ENCODE peak calls at places on chromosomes 6 and 20, in five cellular contexts. M is colonic mucosa, V is SK-N-SH, E is tibial artery, C is left ventricle myocardium inferior. B is an unnamed sample. For H3K9me3, the result is how much of the 10 kb centered on the place peaks cover.

GRCh38 chr20:50587291-50587961 is 77.2 kb downstream of the PTPN1 start:
- DNase-seq in M (no peak), V (no peak), E (no peak), C (no peak), B (no peak)

GRCh38 chr6:147157930-147158329 is 46.3 kb upstream of the STXBP5 start:
- DNase-seq in M (no peak), V (no peak), E (no peak), C (no peak), B (no peak)

GRCh38 chr6:95364016-95364604 is 213.2 kb upstream of the MANEA start:
- DNase-seq in M (no peak), V (peak), E (no peak), C (no peak), B (no peak)

GRCh38 chr6:110140650-110141049 is 38.8 kb downstream of the WASF1 start:
- DNase-seq in M (no peak), V (no peak), E (no peak), C (no peak), B (no peak)

GRCh38 chr6:152305672-152306071 is 331.5 kb downstream of the SYNE1 start:
- DNase-seq in M (no peak), V (no peak), E (no peak), C (no peak), B (no peak)

GRCh38 chr6:95325858-95326257 is 251.5 kb upstream of the MANEA start:
- DNase-seq in M (no peak), V (no peak), E (no peak), C (no peak), B (no peak)

GRCh38 chr6:141552463-141552862 is 580.3 kb upstream of the GJE1 start:
- DNase-seq in M (no peak), V (no peak), E (no peak), C (no peak), B (no peak)

GRCh38 chr6:50913105-50913770 is 94.6 kb downstream of the TFAP2B start:
- DNase-seq in M (no peak), V (no peak), E (no peak), C (no peak), B (no peak)

GRCh38 chr20:35523298-35523888 is 6.1 kb downstream of the C20orf173 start:
- DNase-seq in M (no peak), V (peak), E (no peak), C (no peak), B (no peak)

GRCh38 chr6:19841181-19841580 is 4.0 kb downstream of the ID4 start:
- DNase-seq in M (no peak), V (no peak), E (no peak), C (no peak), B (no peak)

GRCh38 chr6:162184465-162184864 is 543.1 kb downstream of the PRKN start:
- DNase-seq in M (no peak), V (no peak), E (no peak), C (no peak), B (no peak)

GRCh38 chr6:8194499-8194898 is 92.2 kb upstream of the EEF1E1 start:
- DNase-seq in M (no peak), V (no peak), E (no peak), C (no peak), B (no peak)

GRCh38 chr20:21101453-21102251 is 4.5 kb downstream of the LINC00237 start:
- DNase-seq in M (peak), V (peak), E (no peak), C (no peak), B (no peak)

GRCh38 chr6:54291146-54291545 is 17.1 kb upstream of the TINAG start:
- DNase-seq in M (no peak), V (no peak), E (no peak), C (no peak), B (no peak)

GRCh38 chr6:23213193-23213592 is 643.8 kb downstream of the HDGFL1 start:
- DNase-seq in M (no peak), V (no peak), E (no peak), C (no peak), B (no peak)

GRCh38 chr6:2578729-2579128 is 172.0 kb downstream of the MYLK4 start:
- DNase-seq in M (no peak), V (no peak), E (no peak), C (no peak), B (no peak)

GRCh38 chr6:153090241-153090930 is 40.7 kb downstream of the RGS17 start:
- DNase-seq in M (no peak), V (no peak), E (no peak), C (no peak), B (no peak)

GRCh38 chr20:50388733-50389436 is 121.3 kb upstream of the PTPN1 start:
- DNase-seq in M (no peak), V (no peak), E (no peak), C (no peak), B (no peak)

GRCh38 chr20:62928246-62928939 is 2.1 kb upstream of the DIDO1 start:
- DNase-seq in M (no peak), V (no peak), E (peak), C (no peak), B (no peak)

GRCh38 chr20:40805592-40805991 is 116.6 kb upstream of the MAFB start:
- DNase-seq in M (no peak), V (no peak), E (no peak), C (no peak), B (no peak)

GRCh38 chr20:44404204-44405181 is 49.0 kb downstream of the HNF4A start:
- DNase-seq in M (peak), V (no peak), E (no peak), C (no peak), B (no peak)
- H3K4me3 ChIP-seq in M (peak), V (no peak), E (no peak), C (no peak), B (no peak)

GRCh38 chr20:33724439-33725094 is 4.5 kb upstream of the PXMP4 start:
- DNase-seq in M (no peak), V (no peak), E (no peak), C (no peak), B (no peak)
- H3K27ac ChIP-seq in M (no peak), V (no peak), E (no peak), C (no peak), B (no peak)

GRCh38 chr6:5759571-5759970 is 247.2 kb downstream of the NRN1 start:
- DNase-seq in M (no peak), V (no peak), E (no peak), C (no peak), B (no peak)

GRCh38 chr6:5753187-5753586 is 253.5 kb downstream of the NRN1 start:
- DNase-seq in M (no peak), V (no peak), E (no peak), C (no peak), B (no peak)

GRCh38 chr6:5752282-5752681 is 254.4 kb downstream of the NRN1 start:
- DNase-seq in M (no peak), V (no peak), E (no peak), C (no peak), B (no peak)

GRCh38 chr6:5751525-5752252 is 255.0 kb downstream of the NRN1 start:
- DNase-seq in M (no peak), V (no peak), E (no peak), C (no peak), B (no peak)

DNA sequence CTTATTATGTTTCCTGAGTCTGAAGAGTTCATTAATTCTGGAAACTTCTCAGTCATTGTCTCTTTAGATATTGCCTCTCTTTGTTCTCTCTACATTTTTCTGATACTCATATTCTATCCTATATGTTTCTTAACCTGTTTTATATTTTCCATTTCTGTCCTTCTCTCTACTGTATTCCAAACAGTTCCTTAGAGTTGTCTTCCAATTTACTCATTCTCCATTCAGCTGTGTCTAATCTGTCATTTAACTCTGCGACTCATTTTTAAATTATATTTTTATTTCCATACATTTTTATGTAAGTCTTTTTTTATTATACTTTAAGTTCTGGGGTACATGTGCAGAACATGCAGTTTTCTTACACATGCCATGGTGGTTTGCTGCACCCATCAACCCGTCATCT is 251.8 kb downstream of the NRN1 start:
- DNase-seq in M (no peak), V (no peak), E (no peak), C (no peak), B (no peak)
- H3K9me3 ChIP-seq in M (under half), V (under half), E (under half), C (under half), B (under half)

GRCh38 chr6:79927758-79928157 is 19.6 kb downstream of the ELOVL4 start:
- DNase-seq in M (no peak), V (no peak), E (no peak), C (no peak), B (no peak)
- H3K4me3 ChIP-seq in M (no peak), V (no peak), E (no peak), C (no peak), B (no peak)

DNA sequence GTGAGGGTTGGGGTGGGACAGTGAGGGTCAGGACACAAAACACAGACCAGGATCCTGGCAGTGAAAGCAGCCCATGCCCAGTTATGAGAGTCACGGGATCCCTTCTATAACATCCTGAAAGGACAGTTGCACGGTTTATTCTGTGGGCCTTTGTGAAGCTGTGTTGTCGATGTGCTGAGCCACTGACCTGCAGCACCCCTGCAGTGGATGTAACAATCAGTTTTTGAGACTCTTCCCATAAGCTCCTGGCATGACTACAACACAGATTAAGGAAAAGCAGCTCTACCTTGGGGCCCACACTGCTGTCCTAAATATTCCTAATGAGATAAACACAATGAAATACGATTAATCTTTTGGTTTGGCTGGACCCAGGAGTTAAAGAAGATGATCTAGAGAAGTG is 3.7 kb downstream of the PYGB start:
- DNase-seq in M (peak), V (peak), E (peak), C (no peak), B (no peak)
- H3K27ac ChIP-seq in M (peak), V (no peak), E (peak), C (peak), B (peak)

GRCh38 chr6:164455835-164456234 is 853.6 kb downstream of the C6orf118 start:
- DNase-seq in M (no peak), V (no peak), E (no peak), C (no peak), B (no peak)

DNA sequence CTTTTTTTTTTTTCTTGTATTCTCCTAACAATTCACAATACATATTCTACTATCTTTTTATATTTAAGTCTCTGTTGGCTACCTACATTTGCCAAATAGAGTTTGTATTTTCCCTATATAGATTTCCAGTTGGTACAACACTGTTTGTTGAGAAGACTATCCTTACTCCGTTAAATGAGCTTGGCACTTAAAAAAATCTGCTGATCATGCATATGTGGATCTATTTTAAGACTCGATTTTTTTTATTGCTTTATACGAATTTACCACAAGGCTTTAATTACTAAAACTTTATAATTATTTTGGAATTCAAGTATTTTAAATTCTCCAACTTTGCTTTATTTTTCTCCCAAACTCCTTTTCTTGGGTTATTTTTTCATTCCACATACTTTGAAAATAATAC is 855.6 kb downstream of the C6orf118 start:
- DNase-seq in M (no peak), V (no peak), E (no peak), C (no peak), B (no peak)
- H3K9me3 ChIP-seq in M (under half), V (under half), E (under half), C (under half), B (under half)